ENCODE peak calls at places on chromosomes 16 and 17, in eight cellular contexts. One of them, this sample, is unnamed.

GRCh38 chr16:71564377-71564967 is 12.4 kb downstream of the TAT start:
- DNase-seq in endothelial cell: no peak
- DNase-seq in MCF 10A: no peak
- DNase-seq in activated naive CD8-positive, alpha-beta T cell treated with anti-CD3 and anti-CD28 coated beads, Interleukin-2, amount 50 U/mL, for 24 hours: no peak
- DNase-seq in NCI-H2227 treated with DMSO at 0.1 percent for 48 hours: no peak
- DNase-seq in H7: no peak
- DNase-seq in HTR-8/SVneo: no peak
- DNase-seq in DMS153: peak; percentile 28
- DNase-seq in this sample: no peak

GRCh38 chr17:27578718-27579085 is 52.3 kb upstream of the LGALS9 start:
- DNase-seq in H7: peak; percentile 52
- DNase-seq in NCI-H2227 treated with DMSO at 0.1 percent for 48 hours: no peak
- DNase-seq in activated naive CD8-positive, alpha-beta T cell treated with anti-CD3 and anti-CD28 coated beads, Interleukin-2, amount 50 U/mL, for 24 hours: peak; percentile 70
- DNase-seq in DMS153: no peak
- DNase-seq in HTR-8/SVneo: no peak
- DNase-seq in MCF 10A: peak; percentile 69
- DNase-seq in endothelial cell: no peak
- DNase-seq in this sample: no peak

GRCh38 chr17:56130030-56130429 is 23.2 kb upstream of the ANKFN1 start:
- DNase-seq in endothelial cell: no peak
- DNase-seq in NCI-H2227 treated with DMSO at 0.1 percent for 48 hours: no peak
- DNase-seq in H7: no peak
- DNase-seq in HTR-8/SVneo: no peak
- DNase-seq in MCF 10A: no peak
- DNase-seq in activated naive CD8-positive, alpha-beta T cell treated with anti-CD3 and anti-CD28 coated beads, Interleukin-2, amount 50 U/mL, for 24 hours: no peak
- DNase-seq in DMS153: no peak
- DNase-seq in this sample: no peak

GRCh38 chr16:56974549-56975300 is 13.0 kb downstream of the CETP start:
- DNase-seq in NCI-H2227 treated with DMSO at 0.1 percent for 48 hours: no peak
- DNase-seq in endothelial cell: no peak
- DNase-seq in activated naive CD8-positive, alpha-beta T cell treated with anti-CD3 and anti-CD28 coated beads, Interleukin-2, amount 50 U/mL, for 24 hours: no peak
- DNase-seq in DMS153: no peak
- DNase-seq in HTR-8/SVneo: no peak
- DNase-seq in MCF 10A: no peak
- DNase-seq in H7: peak; percentile 3
- DNase-seq in this sample: no peak

GRCh38 chr17:57406131-57406980 is 150.0 kb downstream of the MSI2 start:
- DNase-seq in MCF 10A: no peak
- DNase-seq in H7: no peak
- DNase-seq in HTR-8/SVneo: no peak
- DNase-seq in endothelial cell: peak; percentile 11
- DNase-seq in activated naive CD8-positive, alpha-beta T cell treated with anti-CD3 and anti-CD28 coated beads, Interleukin-2, amount 50 U/mL, for 24 hours: no peak
- DNase-seq in NCI-H2227 treated with DMSO at 0.1 percent for 48 hours: no peak
- DNase-seq in DMS153: peak; percentile 17
- DNase-seq in this sample: no peak

GRCh38 chr16:70349783-70350182 is 3.1 kb downstream of the DDX19A start:
- DNase-seq in H7: no peak
- DNase-seq in endothelial cell: no peak
- DNase-seq in activated naive CD8-positive, alpha-beta T cell treated with anti-CD3 and anti-CD28 coated beads, Interleukin-2, amount 50 U/mL, for 24 hours: no peak
- DNase-seq in MCF 10A: no peak
- DNase-seq in DMS153: no peak
- DNase-seq in NCI-H2227 treated with DMSO at 0.1 percent for 48 hours: no peak
- DNase-seq in HTR-8/SVneo: no peak
- DNase-seq in this sample: no peak

GRCh38 chr17:9916108-9916507 is 11.0 kb upstream of the RCVRN start:
- DNase-seq in DMS153: no peak
- DNase-seq in endothelial cell: no peak
- DNase-seq in MCF 10A: no peak
- DNase-seq in activated naive CD8-positive, alpha-beta T cell treated with anti-CD3 and anti-CD28 coated beads, Interleukin-2, amount 50 U/mL, for 24 hours: no peak
- DNase-seq in HTR-8/SVneo: no peak
- DNase-seq in H7: no peak
- DNase-seq in NCI-H2227 treated with DMSO at 0.1 percent for 48 hours: no peak
- DNase-seq in this sample: no peak

GRCh38 chr16:16183562-16183961 is 39.7 kb downstream of the ABCC6 start:
- DNase-seq in DMS153: no peak
- DNase-seq in HTR-8/SVneo: no peak
- DNase-seq in endothelial cell: no peak
- DNase-seq in MCF 10A: no peak
- DNase-seq in activated naive CD8-positive, alpha-beta T cell treated with anti-CD3 and anti-CD28 coated beads, Interleukin-2, amount 50 U/mL, for 24 hours: no peak
- DNase-seq in NCI-H2227 treated with DMSO at 0.1 percent for 48 hours: no peak
- DNase-seq in H7: peak; percentile 74
- DNase-seq in this sample: no peak

GRCh38 chr17:78132086-78132676 is 1.6 kb downstream of the TMC8 start:
- DNase-seq in DMS153: peak; percentile 16
- DNase-seq in MCF 10A: no peak
- DNase-seq in NCI-H2227 treated with DMSO at 0.1 percent for 48 hours: no peak
- DNase-seq in H7: peak; percentile 87
- DNase-seq in HTR-8/SVneo: no peak
- DNase-seq in endothelial cell: no peak
- DNase-seq in activated naive CD8-positive, alpha-beta T cell treated with anti-CD3 and anti-CD28 coated beads, Interleukin-2, amount 50 U/mL, for 24 hours: peak; percentile 82
- DNase-seq in this sample: peak; percentile 91

GRCh38 chr17:82965371-82965770 is 114.0 kb upstream of the METRNL start:
- DNase-seq in activated naive CD8-positive, alpha-beta T cell treated with anti-CD3 and anti-CD28 coated beads, Interleukin-2, amount 50 U/mL, for 24 hours: no peak
- DNase-seq in NCI-H2227 treated with DMSO at 0.1 percent for 48 hours: no peak
- DNase-seq in MCF 10A: no peak
- DNase-seq in HTR-8/SVneo: no peak
- DNase-seq in DMS153: no peak
- DNase-seq in H7: no peak
- DNase-seq in endothelial cell: no peak
- DNase-seq in this sample: no peak

GRCh38 chr16:48629531-48629930 is 19.6 kb upstream of the N4BP1 start:
- DNase-seq in H7: no peak
- DNase-seq in activated naive CD8-positive, alpha-beta T cell treated with anti-CD3 and anti-CD28 coated beads, Interleukin-2, amount 50 U/mL, for 24 hours: no peak
- DNase-seq in NCI-H2227 treated with DMSO at 0.1 percent for 48 hours: no peak
- DNase-seq in HTR-8/SVneo: no peak
- DNase-seq in MCF 10A: no peak
- DNase-seq in DMS153: no peak
- DNase-seq in endothelial cell: no peak
- DNase-seq in this sample: no peak